ENCODE peak calls at places on chromosomes 3 and 15, in six cellular contexts. D is HT1080, A is psoas muscle, B is chondrocyte, X is GDM1, Y is WTC11. F is an unnamed sample.
A peak's percentile ranks its signal among the peaks of the same experiment; 100 is the strongest.

GRCh38 chr15:74873756-74874424 is 725 bp upstream of the SCAMP2 start:
- DNase-seq in A (no peak), B (no peak), D (peak; percentile 20), Y (peak; percentile 37), X (no peak), F (peak; percentile 56)

GRCh38 chr3:184336484-184337230 is 743 bp upstream of the FAM131A start:
- DNase-seq in B (no peak), X (no peak), A (no peak), D (peak; percentile 79), Y (no peak), F (no peak)

GRCh38 chr15:85748176-85748575 is 46.5 kb downstream of the KLHL25 start:
- DNase-seq in Y (no peak), B (no peak), D (no peak), X (no peak), A (no peak), F (no peak)

GRCh38 chr3:86793786-86794185 is 197.2 kb downstream of the VGLL3 start:
- DNase-seq in X (no peak), Y (no peak), B (no peak), A (no peak), D (peak; percentile 89), F (no peak)

GRCh38 chr3:143124683-143125520 is 5.3 kb downstream of the CHST2 start:
- DNase-seq in B (no peak), D (no peak), A (no peak), Y (no peak), X (no peak), F (no peak)

GRCh38 chr3:194330579-194330978 is 20.5 kb downstream of the CPN2 start:
- DNase-seq in D (no peak), A (no peak), X (no peak), Y (no peak), B (no peak), F (no peak)

GRCh38 chr3:128726691-128727031 is 678 bp downstream of the RAB7A start:
- DNase-seq in B (no peak), X (no peak), D (peak; percentile 63), Y (peak; percentile 23), A (peak; percentile 39), F (peak; percentile 78)

GRCh38 chr3:124607163-124607562 is 123.1 kb upstream of the UMPS start:
- DNase-seq in Y (no peak), A (no peak), D (peak; percentile 66), X (no peak), B (no peak), F (no peak)

GRCh38 chr3:133448478-133449122 is 48.7 kb downstream of the BFSP2 start:
- DNase-seq in Y (no peak), A (no peak), D (no peak), B (no peak), X (no peak), F (peak; percentile 30)

GRCh38 chr3:49333091-49333490 is 6.8 kb downstream of the USP4 start:
- DNase-seq in A (no peak), D (no peak), X (no peak), Y (no peak), B (no peak), F (no peak)

F was measured in left colon.